ENCODE peak calls at places on chromosomes 4 and X, in four cellular contexts. S is HepG2, L is WTC11, R is K562. I is an unnamed sample.

GRCh38 chr4:154622598-154622997 is 10.1 kb upstream of the FGG start:
- DNase-seq in S (peak; percentile 66), L (no peak), R (peak; percentile 62), I (peak; percentile 54)

GRCh38 chrX:136555694-136556093 is 23.7 kb downstream of the VGLL1 start:
- DNase-seq in S (no peak), L (no peak), R (no peak), I (no peak)

GRCh38 chr4:1264942-1265341 is 16.0 kb upstream of the CTBP1 start:
- DNase-seq in S (no peak), L (no peak), R (no peak), I (no peak)

GRCh38 chrX:42803320-42803719 is 25.4 kb upstream of the PPP1R2C start:
- DNase-seq in S (no peak), L (no peak), R (no peak), I (no peak)

GRCh38 chrX:132257116-132257515 is 37.9 kb upstream of the RAP2C start:
- DNase-seq in S (no peak), L (no peak), R (no peak), I (no peak)

GRCh38 chr4:92862509-92862908 is 558.7 kb downstream of the GRID2 start:
- DNase-seq in S (no peak), L (no peak), R (no peak), I (no peak)

GRCh38 chrX:29666361-29666760 is 549.0 kb upstream of the MAGEB2 start:
- DNase-seq in S (no peak), L (no peak), R (no peak), I (no peak)

GRCh38 chr4:57184378-57185031 is 74.3 kb upstream of the IGFBP7 start:
- DNase-seq in S (no peak), L (no peak), R (no peak), I (no peak)

GRCh38 chr4:82921795-82922194 is 21.3 kb downstream of the THAP9 start:
- DNase-seq in S (no peak), L (no peak), R (no peak), I (no peak)

GRCh38 chr4:82913305-82913704 is 12.8 kb downstream of the THAP9 start:
- DNase-seq in S (no peak), L (no peak), R (no peak), I (no peak)

GRCh38 chr4:82918091-82918490 is 17.6 kb downstream of the THAP9 start:
- DNase-seq in S (no peak), L (no peak), R (no peak), I (no peak)
- TF ChIP-seq SP1 in S (no peak), L (no peak), R (no peak), I (no peak)

GRCh38 chr4:16890651-16891050 is 7.8 kb downstream of the LDB2 start:
- DNase-seq in S (no peak), L (no peak), R (no peak), I (no peak)
- TF ChIP-seq ELF4 in S (no peak), L (no peak), R (no peak), I (no peak)

GRCh38 chr4:153517159-153517558 is 51.0 kb downstream of the TMEM131L start:
- DNase-seq in S (no peak), L (no peak), R (no peak), I (no peak)

GRCh38 chr4:153520227-153520626 is 54.1 kb downstream of the TMEM131L start:
- DNase-seq in S (no peak), L (no peak), R (no peak), I (no peak)

GRCh38 chr4:153518637-153519384 is 52.7 kb downstream of the TMEM131L start:
- DNase-seq in S (peak; percentile 30), L (no peak), R (peak; percentile 69), I (no peak)

GRCh38 chr4:153519677-153520076 is 53.5 kb downstream of the TMEM131L start:
- DNase-seq in S (no peak), L (no peak), R (no peak), I (no peak)

DNA sequence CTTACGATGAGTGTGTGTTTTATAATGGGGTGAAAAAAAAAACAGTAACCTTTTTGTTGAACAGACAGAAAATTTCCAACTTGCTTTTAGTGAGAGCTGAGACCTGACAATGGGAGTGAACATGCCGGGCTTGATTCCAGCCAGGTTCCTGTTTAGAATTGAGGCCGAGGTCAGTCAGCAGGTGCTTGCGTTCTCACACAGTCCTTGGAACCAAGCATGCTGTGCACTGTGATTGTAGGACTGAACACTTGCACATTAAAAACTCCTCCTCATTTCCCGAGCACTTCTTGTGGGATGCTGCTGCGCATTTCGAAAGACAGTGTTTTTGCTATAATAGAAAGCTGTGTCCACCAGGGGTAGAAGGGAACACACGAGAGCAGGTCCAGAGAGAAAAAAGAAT is 51.8 kb downstream of the TMEM131L start:
- DNase-seq in S (no peak), L (no peak), R (no peak), I (no peak)
- TF ChIP-seq SP1 in S (no peak), L (no peak), R (no peak), I (no peak)

GRCh38 chr4:166197166-166197565 is 324.1 kb downstream of the TLL1 start:
- DNase-seq in S (no peak), L (no peak), R (no peak), I (no peak)

GRCh38 chr4:166198921-166199320 is 325.9 kb downstream of the TLL1 start:
- DNase-seq in S (no peak), L (no peak), R (no peak), I (no peak)

GRCh38 chr4:166198041-166198440 is 325.0 kb downstream of the TLL1 start:
- DNase-seq in S (no peak), L (no peak), R (no peak), I (no peak)

GRCh38 chr4:166198516-166198915 is 325.5 kb downstream of the TLL1 start:
- DNase-seq in S (no peak), L (no peak), R (no peak), I (no peak)

DNA sequence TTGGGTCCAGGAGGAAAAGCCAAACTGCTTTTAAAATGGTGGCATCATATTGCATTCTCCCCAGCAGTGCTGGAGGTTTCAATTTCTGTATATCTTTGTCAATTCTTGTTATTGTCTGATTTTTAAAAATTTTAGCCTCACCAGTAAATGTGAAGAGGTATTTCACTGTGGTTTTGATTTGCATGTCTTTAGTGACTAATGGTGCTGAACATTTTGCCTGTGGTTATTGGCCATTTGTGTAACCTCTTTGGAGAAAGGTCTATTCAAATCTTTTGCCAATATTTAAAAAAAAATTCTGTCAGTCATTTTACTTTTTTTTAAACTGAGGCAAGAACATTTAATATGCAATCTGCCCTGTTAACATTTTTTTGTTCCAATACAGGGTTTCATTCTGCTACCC is 322.1 kb downstream of the TLL1 start:
- DNase-seq in S (no peak), L (no peak), R (no peak), I (no peak)
- TF ChIP-seq ELF4 in S (no peak), L (no peak), R (no peak), I (no peak)

I was measured in HEK293T.